ENCODE peak calls at places on chromosomes 2 and 18, in seven cellular contexts. F, P, U, L, X, K and Y are unnamed samples.

GRCh38 chr2:120437604-120438000 is 91.7 kb downstream of the INHBB start:
- DNase-seq in U (no peak), K (no peak), F (no peak), X (no peak), L (no peak), P (no peak), Y (no peak)

GRCh38 chr18:7459851-7460774 is 107.0 kb upstream of the PTPRM start:
- DNase-seq in F (no peak), K (peak; percentile 16), L (no peak), X (no peak), P (no peak), U (no peak), Y (no peak)

GRCh38 chr2:73983322-73984202 is 1.1 kb upstream of the TET3 start:
- DNase-seq in U (peak; percentile 44), P (peak; percentile 98), K (peak; percentile 50), L (peak; percentile 88), X (peak; percentile 95), F (peak; percentile 24), Y (peak; percentile 90)

GRCh38 chr2:74602553-74603281 is 45.4 kb downstream of the M1AP start:
- DNase-seq in L (no peak), X (no peak), U (no peak), F (no peak), P (no peak), K (no peak), Y (no peak)

GRCh38 chr2:205367536-205367935 is 314.8 kb upstream of the NRP2 start:
- DNase-seq in U (no peak), P (no peak), K (no peak), L (no peak), X (no peak), F (no peak), Y (no peak)

GRCh38 chr2:65377556-65378307 is 54.7 kb downstream of the SPRED2 start:
- DNase-seq in L (no peak), U (peak; percentile 56), P (no peak), X (peak; percentile 47), F (no peak), K (no peak), Y (no peak)

GRCh38 chr2:69118609-69119008 is 105.6 kb downstream of the ANTXR1 start:
- DNase-seq in X (no peak), P (no peak), U (no peak), F (no peak), L (no peak), K (no peak), Y (no peak)

GRCh38 chr2:237171396-237171795 is 85.7 kb downstream of the COPS8 start:
- DNase-seq in K (peak; percentile 56), F (peak; percentile 77), L (no peak), X (no peak), U (peak; percentile 76), P (peak; percentile 19), Y (no peak)

GRCh38 chr2:18883626-18884456 is 294.5 kb upstream of the NT5C1B start:
- DNase-seq in X (no peak), L (no peak), P (peak; percentile 50), F (no peak), U (peak; percentile 46), K (no peak), Y (no peak)

GRCh38 chr2:164764996-164765395 is 76.6 kb downstream of the COBLL1 start:
- DNase-seq in L (no peak), U (no peak), F (no peak), K (no peak), P (no peak), X (no peak), Y (no peak)

GRCh38 chr2:10329880-10330699 is 27.4 kb downstream of the HPCAL1 start:
- DNase-seq in X (no peak), P (no peak), K (no peak), U (peak; percentile 80), F (no peak), L (no peak), Y (no peak)

GRCh38 chr2:62884086-62884485 is 166.5 kb upstream of the OTX1 start:
- DNase-seq in P (no peak), K (no peak), X (no peak), F (no peak), L (no peak), U (no peak), Y (no peak)

GRCh38 chr2:550860-551259 is 126.3 kb downstream of the TMEM18 start:
- DNase-seq in F (no peak), L (no peak), K (no peak), U (no peak), P (no peak), X (no peak), Y (no peak)

GRCh38 chr2:224381913-224382647 is 19.8 kb downstream of the FAM124B start:
- DNase-seq in U (no peak), X (no peak), K (no peak), F (no peak), P (no peak), L (no peak), Y (no peak)

GRCh38 chr2:3174626-3175567 is 202.7 kb downstream of the EIPR1 start:
- DNase-seq in L (peak; percentile 55), K (no peak), X (no peak), F (no peak), P (no peak), U (no peak), Y (no peak)

DNA sequence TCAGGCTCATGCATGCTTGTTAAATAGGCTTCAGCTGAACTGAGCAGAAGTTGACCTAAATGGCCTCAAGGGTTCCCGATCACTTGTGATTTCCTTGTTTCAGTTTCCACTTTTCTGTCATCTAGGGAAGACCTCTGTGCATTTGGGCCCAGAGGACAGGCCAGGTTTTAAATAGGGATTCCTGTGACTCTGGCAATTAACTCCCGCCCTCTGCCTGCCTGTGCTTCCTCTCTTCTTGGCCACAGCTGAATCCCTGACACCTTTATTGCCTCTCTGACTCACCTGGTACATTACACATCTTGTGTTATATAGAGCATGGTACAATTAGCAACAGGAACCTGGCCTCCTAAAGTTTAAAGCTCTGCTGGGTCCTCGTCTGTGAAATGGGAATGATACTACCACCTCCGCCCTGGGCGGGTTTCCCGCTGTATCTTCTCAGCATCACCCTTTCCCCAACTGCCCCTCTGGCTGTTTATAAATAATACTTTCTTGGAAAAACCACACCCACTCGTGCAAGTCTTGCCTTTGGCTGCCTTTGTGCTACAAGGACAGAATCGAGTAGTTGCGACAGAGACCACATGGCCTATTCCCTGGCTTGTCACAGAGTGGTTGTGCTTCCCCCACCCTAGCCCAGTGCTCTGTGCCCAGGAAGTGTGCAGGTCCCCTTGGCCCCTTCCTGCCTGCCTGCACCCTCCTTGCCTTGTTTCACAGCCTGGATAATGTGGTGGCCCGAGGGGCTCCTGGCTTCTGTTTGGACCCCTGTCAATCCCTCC is 8.0 kb downstream of the CABLES1 start:
- DNase-seq in L (no peak), K (no peak), X (peak; percentile 64), U (no peak), P (peak; percentile 42), F (peak; percentile 56), Y (no peak)
- TF ChIP-seq POLR2A in L (no peak), K (no peak), X (no peak), U (no peak), P (no peak), F (no peak), Y (no peak)

DNA sequence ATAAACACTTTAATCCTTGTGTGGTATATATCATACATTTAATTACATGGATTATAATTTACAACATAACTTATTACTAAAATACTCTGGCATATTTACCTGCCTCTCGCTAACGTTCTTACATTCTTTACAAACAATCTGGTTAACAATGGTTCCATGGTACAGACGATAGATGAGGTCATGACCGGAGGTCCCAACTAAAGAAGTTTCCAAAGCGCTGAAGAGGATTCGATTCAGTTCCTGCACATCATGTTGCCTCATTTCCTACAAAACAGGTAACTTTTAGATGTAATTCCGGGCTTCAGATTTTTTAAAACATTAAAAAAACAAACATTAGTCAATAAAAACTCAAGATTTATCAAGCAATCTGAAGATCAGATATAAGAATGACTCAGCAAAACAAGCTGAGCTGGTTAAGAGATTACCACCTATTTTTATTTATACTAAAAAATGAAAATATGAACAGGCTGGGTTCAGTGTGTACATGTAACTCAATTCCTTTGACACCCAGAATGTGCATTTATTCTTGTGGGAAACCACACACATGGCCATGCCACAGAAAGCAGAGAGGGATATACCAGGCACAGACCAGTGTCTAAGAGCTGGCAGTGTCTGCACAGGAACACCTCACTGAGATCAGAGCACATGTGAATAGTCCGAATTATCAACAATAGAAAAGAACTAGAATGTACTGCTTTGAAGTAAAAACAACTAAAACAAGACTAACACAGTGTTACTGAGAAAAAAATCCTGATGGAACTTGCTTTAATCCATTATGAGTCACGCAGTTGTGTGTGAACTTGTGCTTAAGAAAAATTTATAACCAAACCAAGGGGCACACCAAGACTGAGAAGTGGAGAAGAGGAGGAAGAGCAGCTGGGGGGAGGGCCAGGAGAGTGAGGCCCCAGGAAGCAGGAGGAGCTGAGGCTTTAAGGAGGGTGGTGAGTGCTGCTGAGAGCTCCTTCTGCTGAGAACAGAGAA is 9.5 kb downstream of the USP40 start:
- DNase-seq in U (peak; percentile 84), X (no peak), F (no peak), L (no peak), K (no peak), P (peak; percentile 43), Y (no peak)
- H3K27ac ChIP-seq in U (peak overlapping the region; percentile 94), X (no peak overlapping the region), F (no peak overlapping the region), L (no peak overlapping the region), K (no peak overlapping the region), P (no peak overlapping the region), Y (no peak overlapping the region)

DNA sequence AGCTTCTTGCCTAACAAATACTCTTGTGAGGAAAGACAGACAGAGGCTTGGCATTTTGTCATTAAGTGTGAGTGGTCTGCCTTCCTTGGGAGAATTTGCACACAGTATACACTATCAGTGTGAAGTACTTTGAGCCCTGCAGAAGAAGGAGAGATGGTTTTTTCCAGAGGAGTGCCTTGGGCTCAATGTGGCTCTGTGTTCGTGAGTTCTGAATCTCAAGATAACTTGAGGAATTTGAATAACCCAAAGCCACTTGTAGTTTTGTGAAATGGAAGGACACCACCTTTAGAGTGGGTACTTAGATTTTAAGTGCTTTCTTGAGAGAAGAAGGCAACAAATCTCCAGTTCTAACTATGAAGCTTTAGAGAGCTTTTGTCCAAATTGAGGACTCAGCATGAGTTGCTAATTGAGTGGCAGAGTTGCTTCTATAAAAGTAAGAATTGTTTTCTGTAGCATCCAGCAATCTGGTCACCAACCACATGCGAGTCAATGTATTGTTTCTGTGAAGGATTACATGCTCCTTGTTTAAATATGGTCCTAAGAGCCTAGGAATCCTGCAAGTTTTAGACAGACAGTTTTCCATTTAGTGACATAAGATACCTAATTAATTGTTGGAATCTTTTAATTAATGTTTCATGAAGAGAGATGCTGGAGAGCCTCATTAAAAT is 68.3 kb downstream of the BABAM2 start:
- DNase-seq in P (no peak), X (no peak), F (no peak), U (no peak), K (no peak), L (no peak), Y (no peak)
- H3K4me1 ChIP-seq in P (peaks cover 39% of the 10 kb centered on the region), X (peaks cover 8% of the 10 kb centered on the region), F (peaks cover 6% of the 10 kb centered on the region), U (peaks cover 87% of the 10 kb centered on the region), K (peaks cover 3% of the 10 kb centered on the region), L (peaks cover 51% of the 10 kb centered on the region), Y (peaks cover 27% of the 10 kb centered on the region)

GRCh38 chr2:241616168-241617125 is 20.5 kb downstream of the THAP4 start:
- DNase-seq in X (no peak), U (no peak), P (peak; percentile 24), K (no peak), F (no peak), L (no peak), Y (no peak)

GRCh38 chr2:241618836-241619235 is 18.1 kb downstream of the THAP4 start:
- DNase-seq in P (no peak), L (no peak), K (no peak), U (no peak), X (no peak), F (no peak), Y (no peak)

GRCh38 chr2:241615522-241616052 is 21.4 kb downstream of the THAP4 start:
- DNase-seq in F (no peak), U (no peak), L (no peak), K (no peak), P (no peak), X (no peak), Y (no peak)

GRCh38 chr2:241618296-241618805 is 18.6 kb downstream of the THAP4 start:
- DNase-seq in U (no peak), P (no peak), K (no peak), F (no peak), X (no peak), L (no peak), Y (no peak)

GRCh38 chr2:241617431-241618154 is 19.4 kb downstream of the THAP4 start:
- DNase-seq in L (no peak), X (no peak), F (no peak), K (no peak), P (peak; percentile 31), U (no peak), Y (no peak)
- TF ChIP-seq POLR2A in L (no peak), X (no peak), F (no peak), K (no peak), P (no peak), U (no peak), Y (no peak)